ENCODE peak calls at places on chromosomes 11 and 22, in ten cellular contexts. I is spleen, O is heart left ventricle, N is Peyer's patch, A is K562, L is ovary, E is tibial nerve, W is lower leg skin, Y is uterus, S is IMR-90. F is an unnamed sample.

GRCh38 chr11:2378527-2379210 is 1.6 kb downstream of the CD81 start:
- DNase-seq in I (peak), O (peak), N (peak), A (no peak), L (peak), E (peak), W (peak), Y (peak), S (peak), F (no peak)

GRCh38 chr22:33969052-33969451 is 48.8 kb upstream of the LARGE1 start:
- DNase-seq in I (no peak), O (no peak), N (no peak), A (no peak), L (no peak), E (no peak), W (no peak), Y (no peak), S (no peak), F (peak)

GRCh38 chr22:47168900-47169800 is 406.7 kb downstream of the TBC1D22A start:
- DNase-seq in I (peak), O (peak), N (no peak), A (no peak), L (peak), E (no peak), W (no peak), Y (peak), S (peak), F (peak)

GRCh38 chr22:44429941-44430587 is 68.0 kb downstream of the RTL6 start:
- DNase-seq in I (peak), O (no peak), N (no peak), A (no peak), L (no peak), E (no peak), W (no peak), Y (no peak), S (no peak), F (no peak)

GRCh38 chr11:46240371-46240770 is 37.1 kb upstream of the CREB3L1 start:
- DNase-seq in I (no peak), O (no peak), N (no peak), A (no peak), L (no peak), E (no peak), W (no peak), Y (no peak), S (no peak), F (no peak)

GRCh38 chr11:122344281-122344680 is 228.3 kb upstream of the BLID start:
- DNase-seq in I (no peak), O (no peak), N (no peak), A (no peak), L (no peak), E (no peak), W (peak), Y (no peak), S (peak), F (no peak)

GRCh38 chr11:3984896-3985295 is 109.7 kb upstream of the RRM1 start:
- DNase-seq in I (no peak), O (no peak), N (no peak), A (peak), L (peak), E (no peak), W (no peak), Y (peak), S (peak), F (no peak)

GRCh38 chr11:133993107-133993506 is 36.3 kb upstream of the IGSF9B start:
- DNase-seq in I (peak), O (no peak), N (no peak), A (no peak), L (no peak), E (no peak), W (no peak), Y (no peak), S (no peak), F (no peak)

GRCh38 chr11:34640050-34640971 is 19.4 kb downstream of the EHF start:
- DNase-seq in I (no peak), O (no peak), N (no peak), A (no peak), L (no peak), E (no peak), W (no peak), Y (no peak), S (no peak), F (no peak)

GRCh38 chr11:118789501-118790356 is 1.2 kb downstream of the DDX6 start:
- DNase-seq in I (no peak), O (no peak), N (peak), A (no peak), L (no peak), E (peak), W (peak), Y (no peak), S (no peak), F (no peak)

GRCh38 chr11:44246726-44247125 is 63.2 kb downstream of the ALX4 start:
- DNase-seq in I (no peak), O (no peak), N (no peak), A (no peak), L (no peak), E (no peak), W (no peak), Y (no peak), S (no peak), F (no peak)

GRCh38 chr11:26297179-26297970 is 34.6 kb upstream of the ANO3 start:
- DNase-seq in I (no peak), O (no peak), N (no peak), A (peak), L (no peak), E (peak), W (peak), Y (no peak), S (peak), F (no peak)

GRCh38 chr11:9990221-9990973 is 303.6 kb downstream of the SBF2 start:
- DNase-seq in I (no peak), O (no peak), N (no peak), A (no peak), L (no peak), E (no peak), W (no peak), Y (no peak), S (peak), F (no peak)

GRCh38 chr11:59199546-59200420 is 12.9 kb downstream of the MPEG1 start:
- DNase-seq in I (no peak), O (no peak), N (no peak), A (no peak), L (no peak), E (no peak), W (no peak), Y (no peak), S (no peak), F (no peak)

GRCh38 chr11:69216609-69217008 is 60.9 kb downstream of the SMIM38 start:
- DNase-seq in I (no peak), O (no peak), N (no peak), A (no peak), L (no peak), E (no peak), W (no peak), Y (no peak), S (peak), F (no peak)

GRCh38 chr11:36509265-36509664 is 807 bp downstream of the TRAF6 start:
- DNase-seq in I (no peak), O (no peak), N (no peak), A (peak), L (no peak), E (no peak), W (no peak), Y (no peak), S (peak), F (no peak)

GRCh38 chr11:36295926-36296325 is at the start of gene PRR5L:
- DNase-seq in I (no peak), O (no peak), N (no peak), A (no peak), L (no peak), E (no peak), W (no peak), Y (no peak), S (no peak), F (no peak)

DNA sequence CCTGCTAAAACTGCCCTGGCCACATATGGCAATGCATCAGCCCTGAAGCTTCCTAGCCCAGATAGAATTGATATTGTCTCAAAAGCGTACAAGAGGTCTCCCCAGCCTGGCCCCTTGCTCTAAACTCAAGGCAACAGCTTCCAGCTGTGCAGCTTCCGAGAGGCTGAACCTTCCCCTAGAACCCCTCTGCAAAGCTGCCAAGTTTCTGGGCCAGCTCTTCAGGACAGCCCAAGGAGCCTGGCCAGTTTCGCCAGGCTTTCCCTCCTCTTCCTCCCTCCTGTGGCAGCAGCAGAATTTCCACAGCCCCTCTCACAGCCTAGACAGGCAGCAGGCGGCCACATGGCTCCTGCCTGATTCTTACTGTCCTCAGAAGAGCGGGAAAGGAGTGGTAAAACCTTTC is 34.5 kb downstream of the NUMA1 start:
- DNase-seq in I (no peak), O (no peak), N (no peak), A (no peak), L (peak), E (no peak), W (no peak), Y (no peak), S (no peak), F (no peak)
- TF ChIP-seq POLR2A in I (no peak), O (no peak), N (no peak), A (no peak), L (no peak), E (no peak), W (no peak), Y (no peak), S (no peak), F (no peak)

GRCh38 chr11:100869328-100869727 is 182.2 kb downstream of the ARHGAP42 start:
- DNase-seq in I (no peak), O (no peak), N (no peak), A (no peak), L (no peak), E (no peak), W (no peak), Y (no peak), S (no peak), F (no peak)

GRCh38 chr11:100863080-100863581 is 176.0 kb downstream of the ARHGAP42 start:
- DNase-seq in I (no peak), O (peak), N (no peak), A (peak), L (no peak), E (peak), W (no peak), Y (peak), S (peak), F (no peak)

GRCh38 chr11:100865443-100865842 is 178.4 kb downstream of the ARHGAP42 start:
- DNase-seq in I (no peak), O (no peak), N (no peak), A (no peak), L (no peak), E (no peak), W (no peak), Y (no peak), S (peak), F (no peak)

GRCh38 chr11:100867601-100868000 is 180.5 kb downstream of the ARHGAP42 start:
- DNase-seq in I (no peak), O (no peak), N (no peak), A (no peak), L (no peak), E (no peak), W (no peak), Y (no peak), S (no peak), F (no peak)

GRCh38 chr11:100866453-100866852 is 179.4 kb downstream of the ARHGAP42 start:
- DNase-seq in I (no peak), O (no peak), N (no peak), A (no peak), L (no peak), E (no peak), W (no peak), Y (no peak), S (no peak), F (no peak)
- TF ChIP-seq POLR2A in I (no peak), O (no peak), N (no peak), A (no peak), L (no peak), E (no peak), W (no peak), Y (no peak), S (no peak), F (no peak)

GRCh38 chr11:116787786-116788486 is at the start of gene ZPR1:
- DNase-seq in I (peak), O (peak), N (peak), A (peak), L (peak), E (peak), W (peak), Y (peak), S (peak), F (peak)
- TF ChIP-seq POLR2A in I (no peak), O (peak), N (peak), A (peak), L (peak), E (no peak), W (peak), Y (peak), S (peak), F (peak)

GRCh38 chr11:65353376-65353775 is 1.2 kb upstream of the TIGD3 start:
- DNase-seq in I (no peak), O (no peak), N (no peak), A (no peak), L (no peak), E (no peak), W (no peak), Y (no peak), S (no peak), F (no peak)

GRCh38 chr11:65355013-65355775 is 643 bp downstream of the TIGD3 start:
- DNase-seq in I (peak), O (peak), N (peak), A (peak), L (peak), E (no peak), W (no peak), Y (peak), S (no peak), F (peak)

GRCh38 chr11:65355776-65356393 is 1.3 kb downstream of the TIGD3 start:
- DNase-seq in I (peak), O (peak), N (no peak), A (no peak), L (peak), E (no peak), W (no peak), Y (peak), S (peak), F (no peak)

GRCh38 chr11:65353900-65354264 is 669 bp upstream of the TIGD3 start:
- DNase-seq in I (no peak), O (no peak), N (no peak), A (no peak), L (peak), E (no peak), W (no peak), Y (no peak), S (no peak), F (no peak)

DNA sequence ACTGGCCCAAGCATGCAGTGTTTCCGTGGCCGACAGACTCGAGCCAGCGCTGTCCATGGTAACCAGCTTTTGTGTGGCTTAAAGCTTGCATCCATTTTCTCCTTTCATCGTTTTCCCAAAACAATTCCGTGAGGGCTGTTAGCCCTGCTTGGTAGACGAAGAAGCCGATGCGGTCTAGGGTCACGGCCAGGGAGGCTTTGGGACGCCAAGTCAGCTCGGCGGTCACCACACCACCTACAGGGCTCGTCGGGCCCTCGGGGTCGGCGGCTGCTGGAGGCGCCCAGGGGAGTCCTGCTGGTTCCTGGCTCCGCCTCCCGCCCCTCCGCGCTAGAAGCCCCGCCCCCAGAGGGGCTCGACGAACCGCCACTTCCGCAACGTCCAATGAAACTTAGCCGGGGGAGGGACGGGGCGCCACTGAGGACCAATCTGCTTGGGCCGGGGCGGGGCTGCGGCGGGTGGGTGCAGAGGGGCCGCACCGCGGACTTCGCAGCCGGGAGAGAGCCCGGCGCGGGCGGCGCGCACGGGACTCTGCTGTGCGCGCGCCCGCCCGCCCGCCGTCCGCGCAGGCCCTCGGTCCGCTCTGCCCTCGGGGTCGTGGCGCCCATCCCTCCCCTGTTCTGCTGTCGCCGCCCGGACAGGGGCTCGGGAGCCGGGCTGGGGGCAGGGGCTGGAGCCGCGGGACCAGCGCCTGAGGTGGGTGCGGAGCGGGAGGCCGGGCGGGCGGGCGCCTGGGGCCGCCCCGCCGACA is at the start of gene TIGD3:
- DNase-seq in I (peak), O (peak), N (peak), A (peak), L (peak), E (peak), W (peak), Y (peak), S (peak), F (peak)
- TF ChIP-seq POLR2A in I (no peak), O (peak), N (peak), A (peak), L (peak), E (peak), W (no peak), Y (peak), S (peak), F (peak)

DNA sequence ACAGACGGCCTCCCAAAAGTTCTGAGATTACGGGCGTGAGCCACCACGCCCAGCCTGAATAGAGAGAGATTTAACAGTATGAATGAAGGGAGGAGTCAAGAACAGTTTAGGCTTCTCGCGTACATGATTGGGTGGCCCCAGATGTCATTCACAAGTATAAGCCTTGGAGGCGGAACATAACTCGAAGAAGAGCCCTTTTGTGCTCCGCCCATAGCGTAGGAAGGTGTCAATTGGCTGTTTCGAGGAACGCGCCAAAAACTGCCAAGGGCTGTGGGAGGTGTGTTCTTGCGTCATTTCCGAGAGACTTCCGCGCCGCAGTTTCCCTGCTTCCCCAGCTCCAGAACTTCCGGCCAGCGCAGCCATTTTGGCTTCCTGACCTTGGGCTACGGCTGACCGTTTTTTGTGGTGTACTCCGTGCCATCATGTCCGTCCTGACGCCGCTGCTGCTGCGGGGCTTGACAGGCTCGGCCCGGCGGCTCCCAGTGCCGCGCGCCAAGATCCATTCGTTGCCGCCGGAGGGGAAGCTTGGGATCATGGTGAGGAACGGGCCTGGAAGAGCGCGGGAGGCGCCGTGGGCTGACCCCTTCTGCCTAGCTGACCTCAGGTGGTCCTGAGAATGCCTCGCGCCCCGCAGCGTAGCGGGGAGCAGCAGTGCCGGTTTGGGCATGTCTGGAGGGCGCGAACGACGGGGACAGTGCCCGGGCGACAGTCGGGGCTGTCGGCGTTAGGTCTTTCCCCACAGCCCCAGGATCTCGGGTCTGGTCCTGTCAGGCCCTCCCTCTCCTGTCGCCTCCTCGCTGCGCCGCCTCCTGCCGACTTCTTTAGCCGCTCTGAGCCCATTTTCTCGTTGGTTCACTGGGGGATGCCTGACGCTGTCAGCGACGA is at the start of gene COX8A:
- DNase-seq in I (peak), O (peak), N (peak), A (peak), L (peak), E (peak), W (peak), Y (peak), S (peak), F (peak)
- TF ChIP-seq POLR2A in I (peak), O (peak), N (peak), A (peak), L (peak), E (no peak), W (no peak), Y (peak), S (peak), F (peak)

DNA sequence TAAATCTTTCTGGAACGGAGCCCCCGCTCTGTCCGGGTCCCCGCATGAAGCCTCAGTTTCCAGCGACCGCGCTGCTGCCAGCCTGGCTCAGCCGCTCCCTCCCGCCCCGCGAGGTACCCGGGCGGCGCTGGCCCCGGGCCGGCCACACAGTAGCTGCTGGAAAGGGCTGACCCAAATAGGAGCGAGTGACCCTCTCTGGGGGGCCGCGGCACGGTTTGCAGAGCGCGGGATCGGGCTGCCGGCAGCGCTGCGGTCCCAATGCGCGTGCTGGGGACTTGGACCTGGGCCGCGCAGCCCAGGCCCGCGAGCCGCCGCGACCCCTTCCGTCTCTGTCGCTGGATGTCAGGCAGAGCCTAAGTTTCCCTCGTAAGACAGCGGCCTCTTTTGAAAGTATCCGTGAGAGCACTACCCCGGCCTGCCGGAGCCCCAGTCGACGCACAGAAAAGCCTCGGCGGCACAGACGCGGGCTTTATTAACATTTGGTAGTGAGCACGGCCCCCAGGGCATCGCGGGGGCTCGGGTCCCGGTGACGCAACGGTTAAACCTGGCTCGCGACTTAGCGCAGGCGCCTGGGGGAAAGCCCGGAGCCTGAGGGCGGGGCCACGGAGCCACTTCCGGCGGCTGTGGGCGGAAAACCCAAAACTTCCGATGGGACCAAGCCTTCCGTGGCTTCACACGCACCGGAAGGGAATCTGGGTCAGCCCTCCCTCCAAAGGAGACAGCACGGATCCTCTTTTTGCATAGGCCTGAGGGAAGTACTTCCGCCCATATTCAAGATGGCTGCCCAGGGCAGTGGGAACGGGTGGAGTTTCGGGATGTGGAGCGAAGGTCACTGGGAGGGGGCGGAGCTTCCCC is 14.9 kb downstream of the BAD start:
- DNase-seq in I (peak), O (peak), N (peak), A (peak), L (peak), E (peak), W (peak), Y (peak), S (peak), F (peak)
- TF ChIP-seq POLR2A in I (peak), O (peak), N (no peak), A (peak), L (peak), E (no peak), W (no peak), Y (peak), S (peak), F (peak)

DNA sequence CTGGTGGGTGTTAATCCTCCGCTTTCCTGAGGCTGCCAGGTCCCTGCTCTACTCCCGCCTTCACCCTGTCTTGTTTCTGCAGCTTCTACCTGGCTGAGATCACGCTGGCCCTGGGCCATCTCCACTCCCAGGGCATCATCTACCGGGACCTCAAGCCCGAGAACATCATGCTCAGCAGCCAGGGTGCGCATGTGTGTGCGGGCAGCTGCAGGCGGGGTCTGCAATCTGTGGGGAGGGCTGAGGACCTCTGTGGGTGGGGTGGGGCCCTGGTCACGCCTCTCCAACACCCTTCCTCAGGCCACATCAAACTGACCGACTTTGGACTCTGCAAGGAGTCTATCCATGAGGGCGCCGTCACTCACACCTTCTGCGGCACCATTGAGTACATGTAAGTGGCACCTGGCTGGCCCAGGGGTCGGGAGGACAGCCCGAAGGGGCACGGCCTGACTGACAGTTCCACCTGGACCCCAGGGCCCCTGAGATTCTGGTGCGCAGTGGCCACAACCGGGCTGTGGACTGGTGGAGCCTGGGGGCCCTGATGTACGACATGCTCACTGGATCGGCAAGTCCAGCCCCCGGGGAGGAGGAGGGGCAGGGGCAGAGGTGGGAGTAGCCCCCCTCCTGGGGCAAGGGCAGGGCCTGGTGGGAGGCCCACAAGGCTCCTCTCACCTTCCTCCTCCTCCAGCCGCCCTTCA is 4.5 kb downstream of the RPS6KB2 start:
- DNase-seq in I (peak), O (no peak), N (no peak), A (no peak), L (no peak), E (no peak), W (no peak), Y (no peak), S (no peak), F (no peak)
- TF ChIP-seq POLR2A in I (no peak), O (no peak), N (no peak), A (no peak), L (no peak), E (no peak), W (no peak), Y (no peak), S (no peak), F (no peak)

F was measured in H54.